ENCODE peak calls at places on chromosomes 16 and 17, in eight cellular contexts. D is mucosa of descending colon; E is CD4-positive, alpha-beta memory T cell; P is NT2/D1; S is mesenchymal stem cell; Q is adrenal gland; J is cardiac muscle cell; T is right lobe of liver. A is an unnamed sample. For H3K4me1, the result is how much of the 10 kb centered on the place peaks cover.

GRCh38 chr17:76824103-76824502 is 44.1 kb upstream of the MGAT5B start:
- DNase-seq in D (no peak), E (no peak), P (no peak), S (no peak), Q (no peak), J (no peak), T (no peak), A (no peak)

GRCh38 chr16:84081446-84081989 is 35.2 kb downstream of the MBTPS1 start:
- DNase-seq in D (no peak), E (no peak), P (no peak), S (no peak), Q (peak), J (no peak), T (no peak), A (no peak)

GRCh38 chr16:85033153-85033552 is 5.6 kb downstream of the KIAA0513 start:
- DNase-seq in D (no peak), E (no peak), P (no peak), S (no peak), Q (no peak), J (no peak), T (no peak), A (no peak)

GRCh38 chr17:82946081-82946480 is 106.3 kb upstream of the ZNF750 start:
- DNase-seq in D (no peak), E (no peak), P (no peak), S (no peak), Q (no peak), J (no peak), T (no peak), A (no peak)

GRCh38 chr17:35892091-35892637 is 12.0 kb upstream of the CCL5 start:
- DNase-seq in D (no peak), E (no peak), P (no peak), S (peak), Q (no peak), J (no peak), T (no peak), A (no peak)

GRCh38 chr17:73589096-73589980 is 54.9 kb downstream of the SDK2 start:
- DNase-seq in D (no peak), E (no peak), P (no peak), S (no peak), Q (no peak), J (no peak), T (no peak), A (peak)

GRCh38 chr16:35711435-35711834 is 2252.0 kb downstream of the TP53TG3F start:
- DNase-seq in D (no peak), E (no peak), P (no peak), S (no peak), Q (no peak), J (no peak), T (no peak), A (no peak)

GRCh38 chr16:16100631-16101030 is 122.7 kb downstream of the ABCC6 start:
- DNase-seq in D (no peak), E (no peak), P (no peak), S (no peak), Q (no peak), J (no peak), T (no peak), A (no peak)

GRCh38 chr16:68902376-68903345 is 59.3 kb downstream of the TANGO6 start:
- DNase-seq in D (peak), E (no peak), P (peak), S (peak), Q (peak), J (peak), T (no peak), A (no peak)

GRCh38 chr17:56926270-56926669 is 12.4 kb upstream of the TRIM25 start:
- DNase-seq in D (no peak), E (no peak), P (no peak), S (no peak), Q (no peak), J (no peak), T (no peak), A (no peak)

GRCh38 chr17:21235921-21236320 is 17.3 kb downstream of the NATD1 start:
- DNase-seq in D (no peak), E (no peak), P (no peak), S (no peak), Q (no peak), J (no peak), T (no peak), A (no peak)

GRCh38 chr17:48791128-48792032 is 25.6 kb downstream of the TTLL6 start:
- DNase-seq in D (peak), E (peak), P (peak), S (peak), Q (peak), J (peak), T (peak), A (no peak)

GRCh38 chr16:57525761-57526160 is 10.6 kb downstream of the CCDC102A start:
- DNase-seq in D (no peak), E (no peak), P (no peak), S (no peak), Q (no peak), J (no peak), T (no peak), A (no peak)

GRCh38 chr16:55759983-55760664 is 72.8 kb downstream of the CES1 start:
- DNase-seq in D (peak), E (no peak), P (no peak), S (no peak), Q (peak), J (peak), T (peak), A (peak)

GRCh38 chr16:20871935-20872815 is 28.0 kb downstream of the DCUN1D3 start:
- DNase-seq in D (no peak), E (no peak), P (no peak), S (no peak), Q (no peak), J (no peak), T (no peak), A (no peak)

GRCh38 chr17:70422862-70423261 is 253.5 kb downstream of the KCNJ2 start:
- DNase-seq in D (no peak), E (no peak), P (no peak), S (no peak), Q (no peak), J (no peak), T (no peak), A (no peak)

GRCh38 chr16:11503566-11503965 is 83.2 kb downstream of the LITAF start:
- DNase-seq in D (no peak), E (no peak), P (no peak), S (no peak), Q (no peak), J (no peak), T (no peak), A (no peak)

GRCh38 chr17:36829676-36830075 is 107.6 kb upstream of the LHX1 start:
- DNase-seq in D (no peak), E (no peak), P (no peak), S (no peak), Q (no peak), J (no peak), T (no peak), A (no peak)

GRCh38 chr17:44673893-44674292 is 15.7 kb downstream of the CCDC43 start:
- DNase-seq in D (no peak), E (no peak), P (no peak), S (no peak), Q (no peak), J (no peak), T (no peak), A (no peak)

GRCh38 chr17:4536742-4537411 is 18.3 kb downstream of the MYBBP1A start:
- DNase-seq in D (no peak), E (no peak), P (no peak), S (peak), Q (no peak), J (no peak), T (no peak), A (no peak)
- H3K4me1 ChIP-seq in D (under half), E (under half), P (under half), S (under half), Q (under half), J (under half), T (under half), A (under half)

DNA sequence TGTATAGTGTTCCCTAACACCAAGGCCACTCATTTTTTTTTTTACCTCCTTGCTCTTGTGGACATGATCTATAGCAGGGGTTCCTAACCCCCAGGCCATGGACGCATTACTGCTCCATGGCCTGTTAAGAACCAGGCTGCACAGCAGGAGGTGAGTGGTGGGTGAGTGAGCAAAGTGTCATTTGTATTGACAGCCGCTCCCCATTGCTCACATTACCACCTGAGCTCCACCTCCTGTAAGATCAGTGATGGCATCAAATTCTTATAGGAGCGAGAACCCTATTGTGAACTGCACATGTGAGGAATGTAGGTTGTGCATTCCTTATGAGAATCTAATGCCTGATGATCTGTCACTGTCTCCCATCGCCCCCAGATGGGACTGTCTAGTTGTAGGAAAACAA is 342.0 kb downstream of the SOX9 start:
- DNase-seq in D (no peak), E (no peak), P (no peak), S (no peak), Q (no peak), J (no peak), T (no peak), A (no peak)
- H3K4me1 ChIP-seq in D (under half), E (under half), P (under half), S (under half), Q (under half), J (under half), T (under half), A (under half)

GRCh38 chr17:39536468-39536867 is 71.3 kb downstream of the NEUROD2 start:
- DNase-seq in D (no peak), E (no peak), P (no peak), S (no peak), Q (no peak), J (no peak), T (no peak), A (no peak)

GRCh38 chr17:39534768-39535405 is 72.8 kb downstream of the NEUROD2 start:
- DNase-seq in D (no peak), E (no peak), P (no peak), S (no peak), Q (no peak), J (no peak), T (no peak), A (no peak)

GRCh38 chr17:39530513-39530912 is 69.2 kb downstream of the CDK12 start:
- DNase-seq in D (no peak), E (no peak), P (no peak), S (no peak), Q (no peak), J (no peak), T (no peak), A (no peak)

GRCh38 chr17:39531252-39531651 is 70.0 kb downstream of the CDK12 start:
- DNase-seq in D (no peak), E (no peak), P (no peak), S (no peak), Q (no peak), J (no peak), T (no peak), A (no peak)

DNA sequence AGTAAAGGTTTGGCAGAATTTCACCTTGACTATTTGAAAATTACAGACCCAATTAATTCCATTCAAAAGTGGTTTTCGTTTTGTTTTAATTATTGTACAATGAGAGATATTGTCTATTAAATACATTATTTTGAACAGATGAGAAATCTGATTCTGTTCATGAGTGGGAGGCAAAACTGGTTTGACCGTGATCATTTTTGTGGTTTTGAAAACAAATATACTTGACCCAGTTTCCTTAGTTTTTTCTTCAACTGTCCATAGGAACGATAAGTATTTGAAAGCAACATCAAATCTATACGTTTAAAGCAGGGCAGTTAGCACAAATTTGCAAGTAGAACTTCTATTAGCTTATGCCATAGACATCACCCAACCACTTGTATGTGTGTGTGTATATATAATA is 72.6 kb downstream of the CDK12 start:
- DNase-seq in D (no peak), E (no peak), P (no peak), S (no peak), Q (no peak), J (no peak), T (no peak), A (no peak)
- H3K4me1 ChIP-seq in D (under half), E (under half), P (under half), S (under half), Q (half or more), J (under half), T (under half), A (half or more)

DNA sequence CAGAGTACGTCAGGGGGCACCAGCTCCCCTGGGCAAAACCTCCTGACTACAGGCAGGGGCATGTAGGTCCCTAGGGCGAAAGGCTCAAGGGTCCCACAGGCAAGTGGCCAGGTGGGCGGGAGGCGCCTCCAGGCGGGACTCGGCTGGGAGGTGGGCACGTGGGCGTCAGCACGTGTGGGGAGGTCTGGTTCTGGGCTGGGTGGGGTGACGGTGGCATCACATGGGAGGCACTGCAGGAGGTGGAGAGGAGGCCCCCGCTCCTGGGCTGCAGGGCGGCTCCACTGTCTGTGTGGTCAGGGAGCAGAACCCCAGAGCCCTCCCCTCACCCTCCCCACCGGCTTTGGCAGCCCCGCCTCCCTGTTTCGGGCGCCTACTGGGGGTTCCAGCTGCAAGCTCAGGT is 52.7 kb downstream of the ACTG1 start:
- DNase-seq in D (no peak), E (no peak), P (no peak), S (no peak), Q (no peak), J (no peak), T (no peak), A (no peak)
- H3K4me1 ChIP-seq in D (under half), E (under half), P (under half), S (under half), Q (under half), J (under half), T (under half), A (under half)

GRCh38 chr17:57983446-57983845 is 4.6 kb downstream of the VEZF1 start:
- DNase-seq in D (no peak), E (no peak), P (no peak), S (no peak), Q (no peak), J (no peak), T (no peak), A (no peak)

GRCh38 chr17:57984936-57985674 is 2.9 kb downstream of the VEZF1 start:
- DNase-seq in D (no peak), E (no peak), P (no peak), S (peak), Q (no peak), J (no peak), T (no peak), A (no peak)

GRCh38 chr17:57980522-57980921 is 7.5 kb downstream of the VEZF1 start:
- DNase-seq in D (no peak), E (no peak), P (no peak), S (no peak), Q (no peak), J (no peak), T (no peak), A (no peak)

GRCh38 chr17:57984226-57984890 is 3.7 kb downstream of the VEZF1 start:
- DNase-seq in D (no peak), E (no peak), P (no peak), S (no peak), Q (no peak), J (no peak), T (no peak), A (no peak)

DNA sequence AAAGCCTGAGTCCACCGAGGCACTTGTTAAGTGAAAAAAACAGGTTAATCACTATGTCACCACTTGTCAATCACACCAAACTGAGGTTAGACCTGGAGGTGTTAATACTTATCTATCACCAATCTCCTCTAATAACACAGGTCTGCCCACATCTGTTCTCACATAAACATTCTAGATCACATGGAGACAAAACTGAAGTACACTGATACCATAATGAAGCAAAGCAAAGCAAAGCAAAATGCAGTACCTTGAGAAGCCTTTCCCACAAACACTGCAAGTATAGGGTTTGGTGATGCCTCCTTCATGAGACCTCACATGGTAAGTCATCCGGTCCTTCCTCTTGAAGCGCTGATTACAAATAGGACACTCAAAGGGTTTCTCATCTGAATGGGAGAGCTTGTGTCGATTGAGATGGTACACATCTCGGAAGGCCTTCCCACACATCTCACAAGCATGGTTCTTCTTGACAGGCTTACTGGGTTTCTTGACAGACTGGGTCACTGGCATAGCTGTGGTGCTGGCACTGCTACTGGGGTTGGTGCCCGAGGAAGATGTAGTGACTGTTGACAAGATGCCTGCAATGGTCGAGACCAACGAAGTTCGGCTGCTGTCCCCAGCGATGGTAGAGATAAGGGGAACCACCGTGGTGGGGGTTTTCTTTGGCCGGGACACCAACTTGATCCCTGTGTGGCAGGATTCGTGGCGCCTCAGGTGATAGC is 5.4 kb downstream of the VEZF1 start:
- DNase-seq in D (no peak), E (no peak), P (no peak), S (no peak), Q (no peak), J (no peak), T (no peak), A (no peak)
- H3K4me1 ChIP-seq in D (under half), E (half or more), P (under half), S (under half), Q (half or more), J (under half), T (under half), A (half or more)

GRCh38 chr17:68161644-68162428 is 86.0 kb upstream of the AMZ2 start:
- DNase-seq in D (no peak), E (no peak), P (no peak), S (no peak), Q (no peak), J (no peak), T (no peak), A (no peak)
- H3K4me1 ChIP-seq in D (under half), E (under half), P (under half), S (under half), Q (under half), J (under half), T (under half), A (under half)

A was measured in left lung.